ENCODE peak calls at places on chromosomes 12 and 14, in seven cellular contexts. One of them, this sample, is unnamed.

GRCh38 chr12:76348079-76348901 is at the start of gene BBS10:
- DNase-seq in epithelial cell of esophagus: peak
- DNase-seq in uterus: peak
- DNase-seq in A549: peak
- DNase-seq in CD8-positive, alpha-beta T cell: peak
- DNase-seq in brain microvascular endothelial cell: peak
- DNase-seq in B cell: peak
- DNase-seq in this sample: peak

GRCh38 chr14:77139022-77139421 is 2.6 kb downstream of the ZDHHC22 start:
- DNase-seq in epithelial cell of esophagus: no peak
- DNase-seq in uterus: no peak
- DNase-seq in A549: no peak
- DNase-seq in CD8-positive, alpha-beta T cell: no peak
- DNase-seq in brain microvascular endothelial cell: no peak
- DNase-seq in B cell: no peak
- DNase-seq in this sample: no peak

GRCh38 chr14:60051690-60052324 is 39.9 kb upstream of the PCNX4 start:
- DNase-seq in epithelial cell of esophagus: no peak
- DNase-seq in uterus: no peak
- DNase-seq in A549: no peak
- DNase-seq in CD8-positive, alpha-beta T cell: peak
- DNase-seq in brain microvascular endothelial cell: no peak
- DNase-seq in B cell: no peak
- DNase-seq in this sample: no peak

GRCh38 chr14:93317836-93318807 is 14.7 kb downstream of the BTBD7 start:
- DNase-seq in epithelial cell of esophagus: peak
- DNase-seq in uterus: no peak
- DNase-seq in A549: peak
- DNase-seq in CD8-positive, alpha-beta T cell: no peak
- DNase-seq in brain microvascular endothelial cell: peak
- DNase-seq in B cell: no peak
- DNase-seq in this sample: peak

GRCh38 chr14:79552778-79553177 is 658.5 kb downstream of the DIO2 start:
- DNase-seq in epithelial cell of esophagus: no peak
- DNase-seq in uterus: no peak
- DNase-seq in A549: no peak
- DNase-seq in CD8-positive, alpha-beta T cell: no peak
- DNase-seq in brain microvascular endothelial cell: no peak
- DNase-seq in B cell: no peak
- DNase-seq in this sample: no peak

GRCh38 chr12:12749433-12749832 is 32.3 kb downstream of the CDKN1B start:
- DNase-seq in epithelial cell of esophagus: no peak
- DNase-seq in uterus: no peak
- DNase-seq in A549: peak
- DNase-seq in CD8-positive, alpha-beta T cell: no peak
- DNase-seq in brain microvascular endothelial cell: no peak
- DNase-seq in B cell: no peak
- DNase-seq in this sample: peak

GRCh38 chr12:124940143-124940392 is 25.6 kb upstream of the UBC start:
- DNase-seq in epithelial cell of esophagus: no peak
- DNase-seq in uterus: no peak
- DNase-seq in A549: no peak
- DNase-seq in CD8-positive, alpha-beta T cell: no peak
- DNase-seq in brain microvascular endothelial cell: no peak
- DNase-seq in B cell: no peak
- DNase-seq in this sample: no peak

GRCh38 chr14:62053188-62053587 is 291.0 kb downstream of the SNAPC1 start:
- DNase-seq in epithelial cell of esophagus: no peak
- DNase-seq in uterus: no peak
- DNase-seq in A549: no peak
- DNase-seq in CD8-positive, alpha-beta T cell: no peak
- DNase-seq in brain microvascular endothelial cell: no peak
- DNase-seq in B cell: no peak
- DNase-seq in this sample: no peak

DNA sequence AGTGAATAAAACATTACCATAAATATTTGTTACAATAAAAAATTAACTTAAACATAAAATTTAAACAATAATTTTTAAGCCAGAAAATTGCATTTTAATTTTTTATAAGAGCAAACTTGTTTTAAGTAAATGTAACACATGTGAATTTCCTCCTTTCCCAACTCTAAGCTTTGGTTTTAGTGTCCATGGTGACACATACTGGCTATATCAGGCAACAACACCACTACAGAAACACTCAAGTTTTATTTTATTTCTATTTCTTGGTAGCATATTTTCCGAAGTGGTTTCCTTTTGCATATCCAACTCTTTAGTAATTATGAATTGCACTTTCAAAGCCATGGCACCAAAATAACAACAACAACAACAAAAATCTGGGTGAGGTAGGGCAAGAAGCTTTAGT is 2.2 kb downstream of the NELL2 start:
- DNase-seq in epithelial cell of esophagus: peak
- DNase-seq in uterus: no peak
- DNase-seq in A549: peak
- DNase-seq in CD8-positive, alpha-beta T cell: no peak
- DNase-seq in brain microvascular endothelial cell: no peak
- DNase-seq in B cell: no peak
- DNase-seq in this sample: no peak
- TF ChIP-seq CTCF in epithelial cell of esophagus: peak
- TF ChIP-seq CTCF in uterus: no peak
- TF ChIP-seq CTCF in A549: no peak
- TF ChIP-seq CTCF in CD8-positive, alpha-beta T cell: peak
- TF ChIP-seq CTCF in brain microvascular endothelial cell: no peak
- TF ChIP-seq CTCF in B cell: peak
- TF ChIP-seq CTCF in this sample: no peak

DNA sequence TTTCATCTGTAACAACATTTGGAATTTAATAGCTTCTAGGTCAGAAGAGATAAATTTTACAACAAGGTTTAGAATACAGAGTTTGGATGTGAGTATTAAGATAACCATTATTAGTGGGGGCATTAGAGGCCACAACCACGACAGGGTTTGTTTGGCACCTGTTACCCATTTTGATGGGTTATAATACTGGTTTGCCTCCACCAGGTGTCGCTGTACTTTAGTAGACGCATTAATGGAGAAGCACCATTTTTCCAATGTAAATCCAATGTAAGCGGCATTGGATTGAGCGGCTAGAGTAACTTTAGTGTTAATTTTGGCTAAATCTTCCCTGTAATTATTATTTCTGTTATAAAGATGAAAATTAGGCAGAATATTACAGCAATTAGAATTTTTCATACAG is 136.2 kb downstream of the SLCO1B3 start:
- DNase-seq in epithelial cell of esophagus: peak
- DNase-seq in uterus: no peak
- DNase-seq in A549: peak
- DNase-seq in CD8-positive, alpha-beta T cell: no peak
- DNase-seq in brain microvascular endothelial cell: peak
- DNase-seq in B cell: no peak
- DNase-seq in this sample: no peak
- TF ChIP-seq CTCF in epithelial cell of esophagus: peak
- TF ChIP-seq CTCF in uterus: no peak
- TF ChIP-seq CTCF in A549: peak
- TF ChIP-seq CTCF in CD8-positive, alpha-beta T cell: no peak
- TF ChIP-seq CTCF in brain microvascular endothelial cell: peak
- TF ChIP-seq CTCF in B cell: peak
- TF ChIP-seq CTCF in this sample: no peak

DNA sequence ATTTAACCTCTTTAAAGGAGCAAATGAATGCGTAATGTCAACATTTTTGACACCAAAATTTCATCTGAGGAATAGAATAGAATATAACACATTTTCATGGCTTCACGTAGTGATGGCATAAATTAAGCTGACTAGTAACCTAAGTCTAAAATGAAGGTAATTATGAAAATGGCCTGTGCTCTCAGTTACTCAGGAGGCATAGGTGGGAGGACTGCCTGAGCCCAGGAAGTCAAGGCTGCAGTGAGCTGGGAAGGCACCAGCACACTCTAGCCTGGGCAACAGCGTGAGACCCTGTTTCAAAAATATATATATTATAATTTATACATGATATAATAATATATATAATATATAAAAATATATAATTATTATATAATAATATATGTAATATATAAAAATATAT is 383.2 kb upstream of the ATP2B1 start:
- DNase-seq in epithelial cell of esophagus: no peak
- DNase-seq in uterus: no peak
- DNase-seq in A549: peak
- DNase-seq in CD8-positive, alpha-beta T cell: no peak
- DNase-seq in brain microvascular endothelial cell: no peak
- DNase-seq in B cell: no peak
- DNase-seq in this sample: no peak
- TF ChIP-seq CTCF in epithelial cell of esophagus: no peak
- TF ChIP-seq CTCF in uterus: no peak
- TF ChIP-seq CTCF in A549: no peak
- TF ChIP-seq CTCF in CD8-positive, alpha-beta T cell: no peak
- TF ChIP-seq CTCF in brain microvascular endothelial cell: no peak
- TF ChIP-seq CTCF in B cell: no peak
- TF ChIP-seq CTCF in this sample: no peak

DNA sequence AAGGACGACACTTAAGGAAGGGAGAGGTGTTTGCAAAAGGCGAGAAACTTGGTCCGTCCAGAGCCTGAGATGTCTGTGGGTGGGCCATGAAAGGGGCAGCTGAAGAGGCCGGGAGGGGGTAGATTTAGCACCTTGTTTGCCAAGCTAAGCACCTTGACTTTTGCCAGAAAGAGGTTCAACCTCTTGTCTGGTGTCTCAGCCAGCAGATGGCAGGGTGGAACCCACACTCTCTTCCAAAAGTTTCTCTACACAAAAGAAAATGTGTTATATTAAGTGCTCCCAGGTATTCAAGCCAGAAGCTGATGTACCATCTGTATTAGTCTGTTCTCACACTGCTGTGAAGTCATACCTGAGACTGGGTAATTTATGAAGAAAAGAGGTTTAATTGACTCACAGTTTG is 69.9 kb downstream of the SUDS3 start:
- DNase-seq in epithelial cell of esophagus: no peak
- DNase-seq in uterus: no peak
- DNase-seq in A549: no peak
- DNase-seq in CD8-positive, alpha-beta T cell: no peak
- DNase-seq in brain microvascular endothelial cell: no peak
- DNase-seq in B cell: no peak
- DNase-seq in this sample: no peak
- TF ChIP-seq CTCF in epithelial cell of esophagus: no peak
- TF ChIP-seq CTCF in uterus: no peak
- TF ChIP-seq CTCF in A549: no peak
- TF ChIP-seq CTCF in CD8-positive, alpha-beta T cell: no peak
- TF ChIP-seq CTCF in brain microvascular endothelial cell: no peak
- TF ChIP-seq CTCF in B cell: no peak
- TF ChIP-seq CTCF in this sample: no peak